ENCODE peak calls at places on chromosomes 13 and 19, in nine cellular contexts. Y is T-cell; T is anterior cingulate cortex; W is NCI-H1092 treated with DMSO at 0.1 percent for 48 hours; G is A673; O is stimulated activated effector memory CD8-positive, alpha-beta T cell treated with anti-CD3 and anti-CD28 coated beads, Interleukin-12 subunit alpha, Interleukin-12 subunit beta, amount 100 ng/mL, for 72 hours; N is epithelial cell of proximal tubule; U is astrocyte of the spinal cord; E is iPS DF 19.7. L is an unnamed sample.

GRCh38 chr19:51489113-51489512 is 10.8 kb downstream of the CEACAM18 start:
- DNase-seq in Y (no peak), T (no peak), W (no peak), G (no peak), O (no peak), N (no peak), U (no peak), E (no peak), L (no peak)

GRCh38 chr19:40519352-40520322 is 52.8 kb downstream of the SPTBN4 start:
- DNase-seq in Y (no peak), T (no peak), W (no peak), G (peak), O (no peak), N (no peak), U (no peak), E (no peak), L (no peak)

GRCh38 chr19:50658438-50659317 is 9.4 kb downstream of the C19orf81 start:
- DNase-seq in Y (peak), T (peak), W (peak), G (peak), O (no peak), N (no peak), U (peak), E (no peak), L (peak)

GRCh38 chr19:47447470-47448359 is 24.0 kb downstream of the SLC8A2 start:
- DNase-seq in Y (peak), T (no peak), W (peak), G (peak), O (peak), N (no peak), U (peak), E (peak), L (peak)

GRCh38 chr13:106491928-106492327 is 43.5 kb downstream of the EFNB2 start:
- DNase-seq in Y (no peak), T (peak), W (no peak), G (no peak), O (no peak), N (no peak), U (no peak), E (no peak), L (peak)

GRCh38 chr13:22451345-22451744 is 729.4 kb upstream of the SGCG start:
- DNase-seq in Y (no peak), T (no peak), W (no peak), G (no peak), O (no peak), N (no peak), U (no peak), E (no peak), L (no peak)

GRCh38 chr19:8585894-8586750 is 8.9 kb upstream of the MYO1F start:
- DNase-seq in Y (peak), T (no peak), W (no peak), G (peak), O (peak), N (no peak), U (no peak), E (no peak), L (no peak)

GRCh38 chr13:21663197-21663596 is 7.7 kb upstream of the FGF9 start:
- DNase-seq in Y (no peak), T (no peak), W (peak), G (no peak), O (no peak), N (no peak), U (no peak), E (no peak), L (no peak)

GRCh38 chr13:113992276-113993005 is 18.6 kb upstream of the C13orf46 start:
- DNase-seq in Y (no peak), T (no peak), W (no peak), G (no peak), O (no peak), N (no peak), U (no peak), E (no peak), L (no peak)

GRCh38 chr19:40410030-40410389 is 3.2 kb downstream of the PRX start:
- DNase-seq in Y (no peak), T (no peak), W (no peak), G (no peak), O (no peak), N (no peak), U (no peak), E (no peak), L (no peak)

L was measured in C1 segment of cervical spinal cord.